ENCODE peak calls at places on chromosomes 2 and 18, in six cellular contexts. One of them, this sample, is unnamed.

GRCh38 chr2:119109823-119110222 is 48.7 kb downstream of the C1QL2 start:
- DNase-seq in NB4: no peak
- DNase-seq in lower lobe of right lung: no peak
- DNase-seq in memory B cell: no peak
- DNase-seq in fibroblast of mammary gland: no peak
- DNase-seq in activated CD8-positive, alpha-beta memory T cell treated with anti-CD3 and anti-CD28 coated beads for 1 hour: no peak
- DNase-seq in this sample: no peak

GRCh38 chr2:105175231-105175630 is 66.3 kb upstream of the GPR45 start:
- DNase-seq in NB4: no peak
- DNase-seq in lower lobe of right lung: no peak
- DNase-seq in memory B cell: no peak
- DNase-seq in fibroblast of mammary gland: no peak
- DNase-seq in activated CD8-positive, alpha-beta memory T cell treated with anti-CD3 and anti-CD28 coated beads for 1 hour: no peak
- DNase-seq in this sample: no peak

GRCh38 chr18:32881009-32881408 is 108.2 kb upstream of the KLHL14 start:
- DNase-seq in NB4: no peak
- DNase-seq in lower lobe of right lung: no peak
- DNase-seq in memory B cell: no peak
- DNase-seq in fibroblast of mammary gland: no peak
- DNase-seq in activated CD8-positive, alpha-beta memory T cell treated with anti-CD3 and anti-CD28 coated beads for 1 hour: no peak
- DNase-seq in this sample: no peak

GRCh38 chr2:69253893-69254292 is 133.1 kb downstream of the GFPT1 start:
- DNase-seq in NB4: no peak
- DNase-seq in lower lobe of right lung: no peak
- DNase-seq in memory B cell: no peak
- DNase-seq in fibroblast of mammary gland: peak
- DNase-seq in activated CD8-positive, alpha-beta memory T cell treated with anti-CD3 and anti-CD28 coated beads for 1 hour: no peak
- DNase-seq in this sample: no peak

GRCh38 chr2:104818249-104818648 is 35.7 kb upstream of the POU3F3 start:
- DNase-seq in NB4: no peak
- DNase-seq in lower lobe of right lung: no peak
- DNase-seq in memory B cell: no peak
- DNase-seq in fibroblast of mammary gland: no peak
- DNase-seq in activated CD8-positive, alpha-beta memory T cell treated with anti-CD3 and anti-CD28 coated beads for 1 hour: no peak
- DNase-seq in this sample: no peak

GRCh38 chr2:105397959-105398521 is 811 bp downstream of the FHL2 start:
- DNase-seq in NB4: no peak
- DNase-seq in lower lobe of right lung: no peak
- DNase-seq in memory B cell: no peak
- DNase-seq in fibroblast of mammary gland: no peak
- DNase-seq in activated CD8-positive, alpha-beta memory T cell treated with anti-CD3 and anti-CD28 coated beads for 1 hour: no peak
- DNase-seq in this sample: no peak

GRCh38 chr2:224982226-224982625 is 60.0 kb downstream of the DOCK10 start:
- DNase-seq in NB4: no peak
- DNase-seq in lower lobe of right lung: no peak
- DNase-seq in memory B cell: no peak
- DNase-seq in fibroblast of mammary gland: peak
- DNase-seq in activated CD8-positive, alpha-beta memory T cell treated with anti-CD3 and anti-CD28 coated beads for 1 hour: no peak
- DNase-seq in this sample: no peak

GRCh38 chr2:72144412-72144745 is 3.3 kb downstream of the CYP26B1 start:
- DNase-seq in NB4: no peak
- DNase-seq in lower lobe of right lung: no peak
- DNase-seq in memory B cell: no peak
- DNase-seq in fibroblast of mammary gland: no peak
- DNase-seq in activated CD8-positive, alpha-beta memory T cell treated with anti-CD3 and anti-CD28 coated beads for 1 hour: no peak
- DNase-seq in this sample: no peak

GRCh38 chr2:238171575-238172187 is 12.9 kb downstream of the ERFE start:
- DNase-seq in NB4: no peak
- DNase-seq in lower lobe of right lung: no peak
- DNase-seq in memory B cell: no peak
- DNase-seq in fibroblast of mammary gland: no peak
- DNase-seq in activated CD8-positive, alpha-beta memory T cell treated with anti-CD3 and anti-CD28 coated beads for 1 hour: no peak
- DNase-seq in this sample: no peak

GRCh38 chr2:238506669-238507068 is 79.9 kb downstream of the ASB1 start:
- DNase-seq in NB4: no peak
- DNase-seq in lower lobe of right lung: no peak
- DNase-seq in memory B cell: no peak
- DNase-seq in fibroblast of mammary gland: no peak
- DNase-seq in activated CD8-positive, alpha-beta memory T cell treated with anti-CD3 and anti-CD28 coated beads for 1 hour: no peak
- DNase-seq in this sample: no peak

GRCh38 chr2:3127279-3127690 is 250.3 kb downstream of the EIPR1 start:
- DNase-seq in NB4: no peak
- DNase-seq in lower lobe of right lung: no peak
- DNase-seq in memory B cell: no peak
- DNase-seq in fibroblast of mammary gland: no peak
- DNase-seq in activated CD8-positive, alpha-beta memory T cell treated with anti-CD3 and anti-CD28 coated beads for 1 hour: no peak
- DNase-seq in this sample: no peak

GRCh38 chr2:129061079-129061785 is 742.6 kb upstream of the HS6ST1 start:
- DNase-seq in NB4: peak
- DNase-seq in lower lobe of right lung: no peak
- DNase-seq in memory B cell: no peak
- DNase-seq in fibroblast of mammary gland: no peak
- DNase-seq in activated CD8-positive, alpha-beta memory T cell treated with anti-CD3 and anti-CD28 coated beads for 1 hour: no peak
- DNase-seq in this sample: no peak

GRCh38 chr2:175414872-175415487 is 233.5 kb upstream of the ATP5MC3 start:
- DNase-seq in NB4: peak
- DNase-seq in lower lobe of right lung: peak
- DNase-seq in memory B cell: no peak
- DNase-seq in fibroblast of mammary gland: peak
- DNase-seq in activated CD8-positive, alpha-beta memory T cell treated with anti-CD3 and anti-CD28 coated beads for 1 hour: no peak
- DNase-seq in this sample: no peak

GRCh38 chr2:73291093-73291460 is 2.3 kb downstream of the EGR4 start:
- DNase-seq in NB4: peak
- DNase-seq in lower lobe of right lung: peak
- DNase-seq in memory B cell: peak
- DNase-seq in fibroblast of mammary gland: peak
- DNase-seq in activated CD8-positive, alpha-beta memory T cell treated with anti-CD3 and anti-CD28 coated beads for 1 hour: no peak
- DNase-seq in this sample: no peak

GRCh38 chr2:145324748-145325147 is 804.8 kb upstream of the ZEB2 start:
- DNase-seq in NB4: no peak
- DNase-seq in lower lobe of right lung: no peak
- DNase-seq in memory B cell: no peak
- DNase-seq in fibroblast of mammary gland: no peak
- DNase-seq in activated CD8-positive, alpha-beta memory T cell treated with anti-CD3 and anti-CD28 coated beads for 1 hour: no peak
- DNase-seq in this sample: no peak

GRCh38 chr18:48358868-48359267 is 50.3 kb downstream of the ZBTB7C start:
- DNase-seq in NB4: no peak
- DNase-seq in lower lobe of right lung: no peak
- DNase-seq in memory B cell: no peak
- DNase-seq in fibroblast of mammary gland: no peak
- DNase-seq in activated CD8-positive, alpha-beta memory T cell treated with anti-CD3 and anti-CD28 coated beads for 1 hour: no peak
- DNase-seq in this sample: no peak

GRCh38 chr2:40554665-40555294 is 102.9 kb upstream of the SLC8A1 start:
- DNase-seq in NB4: peak
- DNase-seq in lower lobe of right lung: peak
- DNase-seq in memory B cell: peak
- DNase-seq in fibroblast of mammary gland: peak
- DNase-seq in activated CD8-positive, alpha-beta memory T cell treated with anti-CD3 and anti-CD28 coated beads for 1 hour: no peak
- DNase-seq in this sample: no peak

GRCh38 chr2:118386636-118387302 is 298.5 kb downstream of the INSIG2 start:
- DNase-seq in NB4: no peak
- DNase-seq in lower lobe of right lung: no peak
- DNase-seq in memory B cell: no peak
- DNase-seq in fibroblast of mammary gland: peak
- DNase-seq in activated CD8-positive, alpha-beta memory T cell treated with anti-CD3 and anti-CD28 coated beads for 1 hour: no peak
- DNase-seq in this sample: no peak

GRCh38 chr2:33313039-33313438 is 163.4 kb upstream of the RASGRP3 start:
- DNase-seq in NB4: no peak
- DNase-seq in lower lobe of right lung: no peak
- DNase-seq in memory B cell: no peak
- DNase-seq in fibroblast of mammary gland: no peak
- DNase-seq in activated CD8-positive, alpha-beta memory T cell treated with anti-CD3 and anti-CD28 coated beads for 1 hour: no peak
- DNase-seq in this sample: no peak

GRCh38 chr2:202014328-202015034 is 19.2 kb upstream of the FZD7 start:
- DNase-seq in NB4: peak
- DNase-seq in lower lobe of right lung: no peak
- DNase-seq in memory B cell: no peak
- DNase-seq in fibroblast of mammary gland: no peak
- DNase-seq in activated CD8-positive, alpha-beta memory T cell treated with anti-CD3 and anti-CD28 coated beads for 1 hour: no peak
- DNase-seq in this sample: no peak

GRCh38 chr2:86520153-86520552 is 43.1 kb downstream of the CHMP3 start:
- DNase-seq in NB4: peak
- DNase-seq in lower lobe of right lung: no peak
- DNase-seq in memory B cell: no peak
- DNase-seq in fibroblast of mammary gland: no peak
- DNase-seq in activated CD8-positive, alpha-beta memory T cell treated with anti-CD3 and anti-CD28 coated beads for 1 hour: no peak
- DNase-seq in this sample: no peak

GRCh38 chr2:134379293-134379692 is 125.4 kb downstream of the MGAT5 start:
- DNase-seq in NB4: no peak
- DNase-seq in lower lobe of right lung: no peak
- DNase-seq in memory B cell: no peak
- DNase-seq in fibroblast of mammary gland: peak
- DNase-seq in activated CD8-positive, alpha-beta memory T cell treated with anti-CD3 and anti-CD28 coated beads for 1 hour: no peak
- DNase-seq in this sample: no peak

GRCh38 chr2:121286506-121286905 is 1.5 kb upstream of the TFCP2L1 start:
- DNase-seq in NB4: peak
- DNase-seq in lower lobe of right lung: no peak
- DNase-seq in memory B cell: no peak
- DNase-seq in fibroblast of mammary gland: no peak
- DNase-seq in activated CD8-positive, alpha-beta memory T cell treated with anti-CD3 and anti-CD28 coated beads for 1 hour: no peak
- DNase-seq in this sample: no peak

GRCh38 chr2:217520361-217521010 is 482.3 kb downstream of the TNS1 start:
- DNase-seq in NB4: no peak
- DNase-seq in lower lobe of right lung: no peak
- DNase-seq in memory B cell: no peak
- DNase-seq in fibroblast of mammary gland: peak
- DNase-seq in activated CD8-positive, alpha-beta memory T cell treated with anti-CD3 and anti-CD28 coated beads for 1 hour: no peak
- DNase-seq in this sample: no peak

GRCh38 chr18:961644-962355 is 57.1 kb downstream of the ADCYAP1 start:
- DNase-seq in NB4: peak
- DNase-seq in lower lobe of right lung: no peak
- DNase-seq in memory B cell: peak
- DNase-seq in fibroblast of mammary gland: peak
- DNase-seq in activated CD8-positive, alpha-beta memory T cell treated with anti-CD3 and anti-CD28 coated beads for 1 hour: no peak
- DNase-seq in this sample: no peak

GRCh38 chr2:164039270-164039669 is 303.5 kb upstream of the FIGN start:
- DNase-seq in NB4: no peak
- DNase-seq in lower lobe of right lung: no peak
- DNase-seq in memory B cell: no peak
- DNase-seq in fibroblast of mammary gland: no peak
- DNase-seq in activated CD8-positive, alpha-beta memory T cell treated with anti-CD3 and anti-CD28 coated beads for 1 hour: no peak
- DNase-seq in this sample: no peak

GRCh38 chr2:3635171-3636008 is 22.6 kb upstream of the ALLC start:
- DNase-seq in NB4: no peak
- DNase-seq in lower lobe of right lung: no peak
- DNase-seq in memory B cell: no peak
- DNase-seq in fibroblast of mammary gland: no peak
- DNase-seq in activated CD8-positive, alpha-beta memory T cell treated with anti-CD3 and anti-CD28 coated beads for 1 hour: no peak
- DNase-seq in this sample: no peak

GRCh38 chr2:95296036-95296435 is 1.1 kb upstream of the KCNIP3 start:
- DNase-seq in NB4: no peak
- DNase-seq in lower lobe of right lung: no peak
- DNase-seq in memory B cell: no peak
- DNase-seq in fibroblast of mammary gland: no peak
- DNase-seq in activated CD8-positive, alpha-beta memory T cell treated with anti-CD3 and anti-CD28 coated beads for 1 hour: no peak
- DNase-seq in this sample: no peak

GRCh38 chr2:72894466-72894865 is 7.3 kb downstream of the SPR start:
- DNase-seq in NB4: no peak
- DNase-seq in lower lobe of right lung: no peak
- DNase-seq in memory B cell: no peak
- DNase-seq in fibroblast of mammary gland: no peak
- DNase-seq in activated CD8-positive, alpha-beta memory T cell treated with anti-CD3 and anti-CD28 coated beads for 1 hour: no peak
- DNase-seq in this sample: no peak

GRCh38 chr2:126707941-126708340 is 52.0 kb downstream of the GYPC start:
- DNase-seq in NB4: no peak
- DNase-seq in lower lobe of right lung: no peak
- DNase-seq in memory B cell: no peak
- DNase-seq in fibroblast of mammary gland: no peak
- DNase-seq in activated CD8-positive, alpha-beta memory T cell treated with anti-CD3 and anti-CD28 coated beads for 1 hour: no peak
- DNase-seq in this sample: no peak

GRCh38 chr2:221347471-221347870 is 224.6 kb downstream of the EPHA4 start:
- DNase-seq in NB4: no peak
- DNase-seq in lower lobe of right lung: no peak
- DNase-seq in memory B cell: no peak
- DNase-seq in fibroblast of mammary gland: peak
- DNase-seq in activated CD8-positive, alpha-beta memory T cell treated with anti-CD3 and anti-CD28 coated beads for 1 hour: no peak
- DNase-seq in this sample: no peak

GRCh38 chr2:224843141-224843540 is 127.0 kb upstream of the CCDC195 start:
- DNase-seq in NB4: no peak
- DNase-seq in lower lobe of right lung: no peak
- DNase-seq in memory B cell: no peak
- DNase-seq in fibroblast of mammary gland: no peak
- DNase-seq in activated CD8-positive, alpha-beta memory T cell treated with anti-CD3 and anti-CD28 coated beads for 1 hour: no peak
- DNase-seq in this sample: no peak

GRCh38 chr2:44793322-44793870 is 148.1 kb upstream of the SIX3 start:
- DNase-seq in NB4: peak
- DNase-seq in lower lobe of right lung: no peak
- DNase-seq in memory B cell: no peak
- DNase-seq in fibroblast of mammary gland: peak
- DNase-seq in activated CD8-positive, alpha-beta memory T cell treated with anti-CD3 and anti-CD28 coated beads for 1 hour: no peak
- DNase-seq in this sample: no peak

GRCh38 chr2:58834404-58834803 is 593.3 kb upstream of the FANCL start:
- DNase-seq in NB4: peak
- DNase-seq in lower lobe of right lung: no peak
- DNase-seq in memory B cell: no peak
- DNase-seq in fibroblast of mammary gland: peak
- DNase-seq in activated CD8-positive, alpha-beta memory T cell treated with anti-CD3 and anti-CD28 coated beads for 1 hour: no peak
- DNase-seq in this sample: no peak

GRCh38 chr18:62688743-62689317 is 26.5 kb upstream of the PHLPP1 start:
- DNase-seq in NB4: no peak
- DNase-seq in lower lobe of right lung: no peak
- DNase-seq in memory B cell: no peak
- DNase-seq in fibroblast of mammary gland: no peak
- DNase-seq in activated CD8-positive, alpha-beta memory T cell treated with anti-CD3 and anti-CD28 coated beads for 1 hour: no peak
- DNase-seq in this sample: no peak

GRCh38 chr2:239465017-239466001 is 64.5 kb upstream of the HDAC4 start:
- DNase-seq in NB4: peak
- DNase-seq in lower lobe of right lung: peak
- DNase-seq in memory B cell: no peak
- DNase-seq in fibroblast of mammary gland: no peak
- DNase-seq in activated CD8-positive, alpha-beta memory T cell treated with anti-CD3 and anti-CD28 coated beads for 1 hour: no peak
- DNase-seq in this sample: no peak

GRCh38 chr2:10283106-10284062 is 19.3 kb upstream of the HPCAL1 start:
- DNase-seq in NB4: peak
- DNase-seq in lower lobe of right lung: peak
- DNase-seq in memory B cell: no peak
- DNase-seq in fibroblast of mammary gland: peak
- DNase-seq in activated CD8-positive, alpha-beta memory T cell treated with anti-CD3 and anti-CD28 coated beads for 1 hour: no peak
- DNase-seq in this sample: no peak